ENCODE peak calls at places on chromosomes 16 and 17, in ten cellular contexts. I is cardiac fibroblast; X is epithelial cell of esophagus; R is lung; V is brain microvascular endothelial cell; P is fibroblast of pulmonary artery; C is CD4-positive, alpha-beta T cell; T is chondrocyte; Y is adrenal gland; M is GM12864. S is an unnamed sample.

GRCh38 chr16:88368994-88369393 is 13.8 kb upstream of the ZNF469 start:
- DNase-seq in C (no peak), Y (no peak), X (no peak), T (peak; percentile 46), I (no peak), V (no peak), R (no peak), M (no peak), P (no peak), S (no peak)

GRCh38 chr16:50265260-50265659 is 1.1 kb upstream of the ADCY7 start:
- DNase-seq in T (peak; percentile 43), P (no peak), Y (no peak), I (no peak), C (peak; percentile 40), V (no peak), X (peak; percentile 38), R (no peak), M (no peak), S (peak; percentile 48)

GRCh38 chr16:84137769-84138357 is 7.1 kb downstream of the HSDL1 start:
- DNase-seq in I (no peak), Y (no peak), M (no peak), V (no peak), T (no peak), X (no peak), R (no peak), P (no peak), C (no peak), S (no peak)

GRCh38 chr16:65249768-65250167 is 127.9 kb upstream of the CDH11 start:
- DNase-seq in X (no peak), R (peak; percentile 35), V (peak; percentile 82), I (peak; percentile 22), Y (peak; percentile 37), M (no peak), C (no peak), P (peak; percentile 82), T (no peak), S (peak; percentile 17)

GRCh38 chr17:35051183-35051578 is 12.3 kb downstream of the RFFL start:
- DNase-seq in T (no peak), P (peak; percentile 20), X (no peak), R (no peak), I (peak; percentile 20), M (peak; percentile 76), Y (no peak), V (no peak), C (no peak), S (no peak)

GRCh38 chr17:82003411-82004381 is 19.0 kb downstream of the CENPX start:
- DNase-seq in R (no peak), V (peak; percentile 93), M (no peak), Y (peak; percentile 86), X (peak; percentile 96), P (peak; percentile 94), T (no peak), C (no peak), I (peak; percentile 97), S (peak; percentile 88)

GRCh38 chr16:75660321-75660720 is 12.7 kb downstream of the TERF2IP start:
- DNase-seq in I (no peak), R (no peak), M (no peak), C (no peak), P (no peak), V (no peak), X (no peak), Y (peak; percentile 34), T (no peak), S (no peak)

GRCh38 chr17:75900691-75901533 is 3.8 kb downstream of the MRPL38 start:
- DNase-seq in M (no peak), V (no peak), I (no peak), C (no peak), X (no peak), R (no peak), T (no peak), P (no peak), Y (no peak), S (no peak)

GRCh38 chr17:45127583-45128300 is 4.6 kb downstream of the PLCD3 start:
- DNase-seq in V (no peak), T (no peak), P (peak; percentile 50), R (peak; percentile 51), X (peak; percentile 62), C (no peak), Y (peak; percentile 71), M (no peak), I (no peak), S (peak; percentile 66)

GRCh38 chr16:10743227-10743609 is 424 bp upstream of the NUBP1 start:
- DNase-seq in I (no peak), V (no peak), X (no peak), C (no peak), M (no peak), R (no peak), Y (peak; percentile 12), T (no peak), P (no peak), S (no peak)

GRCh38 chr16:10741844-10742243 is 1.8 kb upstream of the NUBP1 start:
- DNase-seq in X (no peak), I (no peak), P (peak; percentile 17), T (no peak), M (no peak), Y (peak; percentile 58), C (no peak), V (no peak), R (no peak), S (no peak)

GRCh38 chr16:10744370-10745030 is 858 bp downstream of the NUBP1 start:
- DNase-seq in X (no peak), R (no peak), V (no peak), P (no peak), T (peak; percentile 53), Y (peak; percentile 28), I (no peak), C (no peak), M (no peak), S (peak; percentile 61)

GRCh38 chr16:10745856-10746255 is 2.2 kb downstream of the NUBP1 start:
- DNase-seq in Y (no peak), M (no peak), R (no peak), C (no peak), V (no peak), T (no peak), I (no peak), P (peak; percentile 42), X (no peak), S (no peak)

GRCh38 chr16:10743610-10744369 is at the start of gene NUBP1:
- DNase-seq in P (peak; percentile 98), I (peak; percentile 99), Y (peak; percentile 100), X (peak; percentile 99), C (peak; percentile 100), T (peak; percentile 97), R (peak; percentile 100), V (peak; percentile 99), M (peak; percentile 93), S (peak; percentile 99)
- TF ChIP-seq CTCF in P (no peak), I (no peak), Y (peak; percentile 10), X (no peak), C (no peak), T (no peak), R (no peak), V (no peak), M (no peak), S (no peak)

GRCh38 chr16:971582-971905 is 760 bp upstream of the LMF1 start:
- DNase-seq in V (no peak), R (no peak), P (no peak), X (no peak), M (no peak), C (no peak), I (no peak), Y (no peak), T (no peak), S (no peak)

GRCh38 chr16:970379-970765 is 412 bp downstream of the LMF1 start:
- DNase-seq in X (peak; percentile 2), I (no peak), T (no peak), M (no peak), R (no peak), C (no peak), P (no peak), Y (no peak), V (no peak), S (no peak)

GRCh38 chr16:970766-971581 is at the start of gene LMF1:
- DNase-seq in P (peak; percentile 90), V (peak; percentile 73), M (peak; percentile 43), X (peak; percentile 68), T (peak; percentile 96), R (peak; percentile 92), C (peak; percentile 98), Y (peak; percentile 96), I (peak; percentile 90), S (peak; percentile 94)

GRCh38 chr16:968620-969019 is 2.2 kb downstream of the LMF1 start:
- DNase-seq in R (no peak), Y (no peak), C (no peak), P (no peak), M (no peak), V (no peak), X (no peak), T (no peak), I (no peak), S (no peak)

DNA sequence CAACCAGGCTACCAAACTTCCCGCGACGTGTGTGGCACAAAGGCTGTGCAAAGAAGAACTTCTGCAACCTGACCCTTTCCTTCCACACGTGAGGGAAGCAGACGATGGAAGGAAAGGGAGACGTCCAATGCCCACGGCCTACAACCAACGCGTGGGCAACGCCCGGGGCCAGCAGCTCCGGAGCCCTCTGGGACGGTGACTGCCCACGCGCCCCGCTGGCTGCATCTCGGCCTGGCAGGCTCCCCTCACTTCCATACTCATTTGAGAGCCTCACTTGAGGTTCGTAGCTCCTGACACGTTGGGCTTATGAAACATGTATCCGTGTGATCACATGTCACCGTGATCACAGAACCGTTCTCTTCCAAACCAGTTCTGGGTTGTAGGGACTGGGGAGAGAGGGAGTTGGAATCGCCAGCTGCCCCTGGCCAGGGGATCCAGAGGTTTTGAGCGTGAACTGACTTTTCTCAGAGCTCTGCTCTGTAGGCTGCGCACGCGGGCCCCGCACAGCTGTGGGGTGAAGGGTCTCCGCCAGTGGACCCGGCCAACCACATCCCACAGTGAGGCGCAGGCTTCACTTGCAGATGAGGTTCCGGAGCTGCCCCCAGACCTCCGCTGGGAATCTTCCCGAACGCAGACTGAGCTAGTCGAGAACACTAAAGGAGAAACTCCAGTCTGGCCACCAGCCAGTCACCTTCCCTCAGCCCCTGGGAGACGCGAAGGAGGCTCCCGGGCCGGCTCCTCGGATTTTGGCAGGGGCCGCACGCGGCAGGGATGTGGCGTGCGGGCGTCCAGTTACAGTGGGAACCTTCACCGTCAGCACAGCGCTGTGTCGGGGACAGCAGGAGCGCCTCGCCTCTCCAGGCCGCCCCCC is 1.0 kb downstream of the LMF1 start:
- DNase-seq in M (no peak), Y (peak; percentile 52), R (no peak), P (peak; percentile 26), X (no peak), I (peak; percentile 24), T (no peak), V (no peak), C (no peak), S (peak; percentile 48)
- TF ChIP-seq CTCF in M (no peak), Y (no peak), R (no peak), P (no peak), X (no peak), I (no peak), T (no peak), V (no peak), C (no peak), S (no peak)

GRCh38 chr17:48612854-48613691 is 2.0 kb downstream of the HOXB8 start:
- DNase-seq in P (peak; percentile 25), C (no peak), T (no peak), M (no peak), V (no peak), X (peak; percentile 22), I (no peak), Y (peak; percentile 52), R (no peak), S (peak; percentile 55)
- TF ChIP-seq CTCF in P (peak; percentile 8), C (no peak), T (peak; percentile 51), M (peak; percentile 29), V (peak; percentile 27), X (no peak), I (peak; percentile 38), Y (peak; percentile 33), R (no peak), S (peak; percentile 36)

GRCh38 chr17:61761827-61762226 is 101.5 kb downstream of the BRIP1 start:
- DNase-seq in I (no peak), T (no peak), V (no peak), R (no peak), Y (no peak), X (no peak), C (no peak), P (no peak), M (no peak), S (no peak)
- TF ChIP-seq CTCF in I (no peak), T (no peak), V (no peak), R (no peak), Y (no peak), X (no peak), C (no peak), P (no peak), M (no peak), S (no peak)

S was measured in psoas muscle.